ENCODE peak calls at places on chromosomes 3 and 15, in nine cellular contexts. W is HL-60, N is GM23338, X is Panc1, H is breast epithelium, D is SK-N-MC, I is GM12878, L is transverse colon, U is esophagus muscularis mucosa. K is an unnamed sample.
A peak's percentile ranks its signal among the peaks of the same experiment; 100 is the strongest.

GRCh38 chr3:52043750-52044149 is 12.6 kb downstream of the DUSP7 start:
- DNase-seq in W (no peak), N (no peak), X (no peak), H (no peak), D (no peak), I (no peak), L (no peak), U (no peak), K (no peak)

GRCh38 chr3:194816748-194817591 is 131.3 kb downstream of the FAM43A start:
- DNase-seq in W (no peak), N (no peak), X (no peak), H (no peak), D (peak; percentile 51), I (no peak), L (no peak), U (no peak), K (no peak)

GRCh38 chr15:61030451-61030850 is 198.7 kb downstream of the RORA start:
- DNase-seq in W (no peak), N (no peak), X (no peak), H (no peak), D (no peak), I (no peak), L (no peak), U (no peak), K (no peak)

GRCh38 chr15:58293622-58294550 is 137.9 kb upstream of the LIPC start:
- DNase-seq in W (no peak), N (no peak), X (no peak), H (no peak), D (no peak), I (no peak), L (peak; percentile 22), U (no peak), K (no peak)

GRCh38 chr15:95097366-95097765 is 866.0 kb downstream of the MCTP2 start:
- DNase-seq in W (no peak), N (no peak), X (no peak), H (no peak), D (no peak), I (no peak), L (no peak), U (no peak), K (no peak)

GRCh38 chr3:150725548-150725947 is 21.8 kb upstream of the ERICH6 start:
- DNase-seq in W (no peak), N (no peak), X (no peak), H (no peak), D (no peak), I (no peak), L (peak; percentile 75), U (no peak), K (no peak)

GRCh38 chr15:88894819-88895767 is at the start of gene HAPLN3:
- DNase-seq in W (no peak), N (peak; percentile 83), X (no peak), H (no peak), D (no peak), I (no peak), L (peak; percentile 46), U (no peak), K (no peak)

GRCh38 chr15:100092034-100092433 is 249.7 kb downstream of the ADAMTS17 start:
- DNase-seq in W (no peak), N (no peak), X (no peak), H (no peak), D (no peak), I (no peak), L (no peak), U (peak; percentile 72), K (peak; percentile 10)

GRCh38 chr3:173892547-173892946 is 495.0 kb downstream of the NLGN1 start:
- DNase-seq in W (no peak), N (no peak), X (no peak), H (no peak), D (no peak), I (no peak), L (no peak), U (no peak), K (no peak)

GRCh38 chr15:62171882-62172281 is 6.8 kb upstream of the C2CD4B start:
- DNase-seq in W (no peak), N (no peak), X (no peak), H (no peak), D (no peak), I (no peak), L (no peak), U (no peak), K (no peak)

GRCh38 chr15:28786521-28786920 is 61.9 kb downstream of the GOLGA6L7 start:
- DNase-seq in W (peak; percentile 28), N (no peak), X (no peak), H (no peak), D (no peak), I (no peak), L (no peak), U (no peak), K (no peak)

GRCh38 chr15:63425426-63425825 is 43.8 kb upstream of the CA12 start:
- DNase-seq in W (no peak), N (no peak), X (no peak), H (no peak), D (no peak), I (no peak), L (no peak), U (no peak), K (no peak)

GRCh38 chr15:92944946-92945521 is 44.9 kb downstream of the CHD2 start:
- DNase-seq in W (no peak), N (no peak), X (no peak), H (no peak), D (no peak), I (no peak), L (no peak), U (no peak), K (no peak)
- TF ChIP-seq POLR2AphosphoS5 in W (no peak), N (no peak), X (peak; percentile 41), H (no peak), D (no peak), I (no peak), L (no peak), U (peak; percentile 10), K (no peak)

GRCh38 chr3:133803474-133803873 is 2.1 kb upstream of the SRPRB start:
- DNase-seq in W (no peak), N (no peak), X (no peak), H (no peak), D (no peak), I (no peak), L (no peak), U (no peak), K (no peak)

GRCh38 chr3:133805702-133806475 is at the start of gene SRPRB:
- DNase-seq in W (peak; percentile 86), N (peak; percentile 93), X (peak; percentile 82), H (peak; percentile 87), D (peak; percentile 81), I (peak; percentile 87), L (peak; percentile 95), U (peak; percentile 97), K (peak; percentile 99)

GRCh38 chr3:133805384-133805701 is 272 bp upstream of the SRPRB start:
- DNase-seq in W (no peak), N (no peak), X (no peak), H (no peak), D (no peak), I (no peak), L (no peak), U (no peak), K (no peak)

GRCh38 chr3:133799794-133800585 is 5.6 kb upstream of the SRPRB start:
- DNase-seq in W (peak; percentile 61), N (no peak), X (no peak), H (no peak), D (no peak), I (no peak), L (no peak), U (no peak), K (no peak)

DNA sequence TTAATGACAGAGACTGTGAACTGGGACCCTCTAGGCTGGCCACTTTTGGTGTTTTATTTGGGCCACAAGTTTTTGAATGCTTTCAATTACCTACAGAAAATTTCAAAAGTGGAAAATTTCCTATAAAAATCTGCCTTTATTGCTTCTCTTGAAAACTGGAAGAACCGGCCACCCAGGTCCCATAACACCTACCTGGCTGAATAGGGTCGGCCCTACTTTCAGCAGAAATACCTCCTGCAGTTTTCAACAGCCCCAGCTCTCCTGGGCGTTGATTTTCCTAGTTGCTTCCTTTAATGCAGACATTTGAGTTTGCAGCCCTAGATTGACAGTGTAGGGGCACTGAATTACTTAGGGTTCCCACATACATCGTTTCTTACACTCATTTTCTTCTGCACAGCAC is 719 bp upstream of the SRPRB start:
- DNase-seq in W (no peak), N (no peak), X (no peak), H (no peak), D (no peak), I (no peak), L (no peak), U (no peak), K (no peak)
- H3K4me3 ChIP-seq in W (no peak overlapping the region), N (peak overlapping the region; percentile 86), X (peak overlapping the region; percentile 82), H (peak overlapping the region; percentile 78), D (no peak overlapping the region), I (peak overlapping the region; percentile 74), L (no peak overlapping the region), U (peak overlapping the region; percentile 90), K (no peak overlapping the region)

DNA sequence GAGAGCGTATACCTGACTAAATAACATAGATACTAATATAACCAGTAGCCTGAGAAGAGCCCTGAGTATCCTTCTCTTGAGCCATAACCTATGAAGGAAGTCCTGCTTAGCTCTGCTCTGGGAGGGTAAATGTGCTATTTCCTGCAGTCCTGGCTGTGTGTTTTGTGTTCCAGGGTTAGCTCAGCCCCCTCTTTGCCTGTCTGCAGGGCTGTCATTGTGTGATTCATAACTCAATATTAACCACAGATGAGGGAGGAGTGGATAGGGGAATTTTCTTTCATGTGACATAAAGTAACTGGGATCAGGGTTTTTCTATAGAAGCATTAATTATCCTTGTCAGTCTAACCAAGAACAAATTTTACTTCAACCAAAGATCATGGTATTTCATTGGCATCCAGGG is 183.3 kb upstream of the ZBTB20 start:
- DNase-seq in W (no peak), N (no peak), X (no peak), H (no peak), D (no peak), I (no peak), L (no peak), U (no peak), K (no peak)
- TF ChIP-seq POLR2AphosphoS5 in W (no peak), N (no peak), X (no peak), H (no peak), D (no peak), I (no peak), L (no peak), U (no peak), K (no peak)

GRCh38 chr15:66254364-66255292 is 1.1 kb upstream of the MEGF11 start:
- DNase-seq in W (no peak), N (peak; percentile 77), X (no peak), H (no peak), D (no peak), I (no peak), L (no peak), U (no peak), K (no peak)

GRCh38 chr15:66252411-66253295 is 897 bp downstream of the MEGF11 start:
- DNase-seq in W (no peak), N (peak; percentile 78), X (no peak), H (no peak), D (no peak), I (no peak), L (peak; percentile 46), U (no peak), K (peak; percentile 85)

GRCh38 chr15:66253643-66254363 is at the start of gene MEGF11:
- DNase-seq in W (no peak), N (peak; percentile 87), X (no peak), H (no peak), D (no peak), I (no peak), L (peak; percentile 13), U (no peak), K (no peak)

GRCh38 chr15:66251790-66252355 is 1.7 kb downstream of the MEGF11 start:
- DNase-seq in W (no peak), N (peak; percentile 65), X (no peak), H (no peak), D (no peak), I (no peak), L (no peak), U (no peak), K (no peak)

GRCh38 chr15:66253296-66253642 is 281 bp downstream of the MEGF11 start:
- DNase-seq in W (no peak), N (no peak), X (no peak), H (no peak), D (no peak), I (no peak), L (no peak), U (no peak), K (no peak)
- H3K4me3 ChIP-seq in W (peak overlapping the region; percentile 28), N (peak overlapping the region; percentile 99), X (peak overlapping the region; percentile 47), H (peak overlapping the region; percentile 80), D (peak overlapping the region; percentile 86), I (peak overlapping the region; percentile 11), L (peak overlapping the region; percentile 33), U (peak overlapping the region; percentile 64), K (peak overlapping the region; percentile 69)